ENCODE peak calls at places on chromosomes 5 and 9, in four cellular contexts. H, B, R and Q are unnamed samples.

GRCh38 chr5:74579215-74579614 is 61.3 kb downstream of the ENC1 start:
- DNase-seq in H (no peak), B (no peak), R (peak; percentile 68), Q (no peak)

GRCh38 chr9:115085773-115086377 is 32.1 kb downstream of the TNC start:
- DNase-seq in H (no peak), B (no peak), R (no peak), Q (no peak)

GRCh38 chr9:82456621-82457020 is 468.0 kb downstream of the SPATA31D1 start:
- DNase-seq in H (no peak), B (no peak), R (no peak), Q (no peak)

GRCh38 chr9:108363321-108363720 is 492.5 kb downstream of the ACTL7B start:
- DNase-seq in H (no peak), B (no peak), R (no peak), Q (no peak)

GRCh38 chr9:131276107-131276888 is at the start of gene FAM78A:
- DNase-seq in H (no peak), B (no peak), R (peak; percentile 90), Q (no peak)

GRCh38 chr5:1105350-1106265 is 6.3 kb downstream of the SLC12A7 start:
- DNase-seq in H (peak; percentile 93), B (no peak), R (peak; percentile 92), Q (no peak)

GRCh38 chr5:158451983-158452710 is 593.2 kb upstream of the CLINT1 start:
- DNase-seq in H (no peak), B (no peak), R (no peak), Q (no peak)

GRCh38 chr5:141958113-141958512 is at the start of gene PCDH12:
- DNase-seq in H (no peak), B (no peak), R (no peak), Q (no peak)

GRCh38 chr9:120861935-120862334 is 15.1 kb downstream of the PHF19 start:
- DNase-seq in H (no peak), B (no peak), R (no peak), Q (no peak)

GRCh38 chr9:83304686-83305085 is 233.5 kb downstream of the FRMD3 start:
- DNase-seq in H (no peak), B (no peak), R (no peak), Q (no peak)

GRCh38 chr9:37938121-37938906 is 34.4 kb upstream of the SLC25A51 start:
- DNase-seq in H (no peak), B (no peak), R (peak; percentile 32), Q (no peak)

GRCh38 chr5:159887050-159887449 is 29.2 kb upstream of the ADRA1B start:
- DNase-seq in H (no peak), B (no peak), R (no peak), Q (no peak)

GRCh38 chr5:134571703-134572405 is 46.4 kb downstream of the JADE2 start:
- DNase-seq in H (no peak), B (no peak), R (no peak), Q (no peak)

GRCh38 chr9:91282292-91282691 is 79.4 kb downstream of the AUH start:
- DNase-seq in H (peak; percentile 3), B (no peak), R (no peak), Q (no peak)

GRCh38 chr5:138138949-138139775 is at the start of gene NME5:
- DNase-seq in H (no peak), B (peak; percentile 48), R (no peak), Q (no peak)

GRCh38 chr5:76298852-76299251 is 104.2 kb upstream of the IQGAP2 start:
- DNase-seq in H (no peak), B (no peak), R (no peak), Q (no peak)

GRCh38 chr5:122967085-122967484 is 69.4 kb downstream of the PPIC start:
- DNase-seq in H (no peak), B (no peak), R (no peak), Q (no peak)

GRCh38 chr5:130720355-130720754 is 444.7 kb downstream of the HINT1 start:
- DNase-seq in H (peak; percentile 39), B (peak; percentile 45), R (peak; percentile 1), Q (no peak)

GRCh38 chr9:88574993-88575392 is 40.0 kb downstream of the NXNL2 start:
- DNase-seq in H (no peak), B (no peak), R (peak; percentile 4), Q (no peak)

GRCh38 chr9:101705135-101705661 is 33.2 kb downstream of the GRIN3A start:
- DNase-seq in H (no peak), B (no peak), R (no peak), Q (no peak)

GRCh38 chr5:149256451-149256850 is 15.2 kb upstream of the AFAP1L1 start:
- DNase-seq in H (no peak), B (no peak), R (no peak), Q (no peak)

GRCh38 chr9:101458955-101459631 is 23.5 kb upstream of the ALDOB start:
- DNase-seq in H (peak; percentile 86), B (peak; percentile 79), R (peak; percentile 70), Q (peak; percentile 55)

GRCh38 chr9:127567898-127568617 is 44.0 kb upstream of the STXBP1 start:
- DNase-seq in H (no peak), B (no peak), R (peak; percentile 50), Q (no peak)

GRCh38 chr9:114677418-114677817 is 4.6 kb downstream of the TEX48 start:
- DNase-seq in H (peak; percentile 41), B (peak; percentile 61), R (peak; percentile 78), Q (no peak)

GRCh38 chr9:98230354-98230753 is 25.1 kb downstream of the TBC1D2 start:
- DNase-seq in H (no peak), B (no peak), R (no peak), Q (no peak)

GRCh38 chr5:102815560-102816324 is 60.6 kb downstream of the PAM start:
- DNase-seq in H (no peak), B (no peak), R (no peak), Q (no peak)

GRCh38 chr5:147860641-147861025 is 17.9 kb upstream of the SCGB3A2 start:
- DNase-seq in H (no peak), B (no peak), R (no peak), Q (no peak)

GRCh38 chr5:143837306-143837848 is 25.4 kb downstream of the HMHB1 start:
- DNase-seq in H (no peak), B (no peak), R (no peak), Q (no peak)

GRCh38 chr5:14414615-14415515 is 166.7 kb upstream of the OTULINL start:
- DNase-seq in H (no peak), B (no peak), R (no peak), Q (no peak)

GRCh38 chr5:147547730-147548129 is 37.9 kb upstream of the DPYSL3 start:
- DNase-seq in H (no peak), B (no peak), R (no peak), Q (no peak)

GRCh38 chr5:138077064-138077696 is 6.7 kb upstream of the WNT8A start:
- DNase-seq in H (peak; percentile 61), B (peak; percentile 62), R (peak; percentile 73), Q (peak; percentile 66)

GRCh38 chr5:151063136-151063544 is 17.7 kb downstream of the TNIP1 start:
- DNase-seq in H (peak; percentile 12), B (no peak), R (peak; percentile 69), Q (no peak)
- TF ChIP-seq POLR2AphosphoS5 in H (no peak), B (peak; percentile 26), R (no peak), Q (no peak)

DNA sequence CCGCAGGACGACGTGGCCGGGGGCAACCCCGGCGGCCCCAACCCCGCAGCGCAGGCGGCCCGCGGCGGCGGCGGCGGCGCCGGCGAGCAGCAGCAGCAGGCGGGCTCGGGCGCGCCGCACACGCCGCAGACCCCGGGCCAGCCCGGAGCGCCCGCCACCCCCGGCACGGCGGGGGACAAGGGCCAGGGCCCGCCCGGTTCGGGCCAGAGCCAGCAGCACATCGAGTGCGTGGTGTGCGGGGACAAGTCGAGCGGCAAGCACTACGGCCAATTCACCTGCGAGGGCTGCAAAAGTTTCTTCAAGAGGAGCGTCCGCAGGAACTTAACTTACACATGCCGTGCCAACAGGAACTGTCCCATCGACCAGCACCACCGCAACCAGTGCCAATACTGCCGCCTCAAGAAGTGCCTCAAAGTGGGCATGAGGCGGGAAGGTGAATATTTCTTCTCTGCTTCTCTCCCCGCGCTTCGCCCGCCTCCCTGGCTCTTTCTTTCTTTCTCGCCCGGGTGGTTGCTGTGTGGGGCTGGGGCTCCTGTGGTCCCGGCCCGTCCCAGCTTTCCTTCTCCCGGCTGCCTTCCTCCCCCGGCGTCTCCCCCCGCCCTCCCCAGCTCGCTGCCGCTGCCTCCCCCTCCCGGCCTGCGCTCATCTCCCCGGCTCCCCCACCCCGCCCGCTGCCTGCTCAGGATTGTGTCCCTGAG is 2.2 kb downstream of the NR2F1 start:
- DNase-seq in H (no peak), B (no peak), R (no peak), Q (no peak)
- TF ChIP-seq TCF7L2 in H (no peak), B (no peak), R (no peak), Q (no peak)

GRCh38 chr9:35035851-35036701 is 36.3 kb downstream of the VCP start:
- DNase-seq in H (no peak), B (no peak), R (no peak), Q (no peak)
- TF ChIP-seq POLR2AphosphoS5 in H (no peak), B (no peak), R (no peak), Q (no peak)

GRCh38 chr9:86822006-86822405 is 125.3 kb downstream of the GAS1 start:
- DNase-seq in H (no peak), B (no peak), R (no peak), Q (no peak)

GRCh38 chr9:86821011-86821845 is 126.1 kb downstream of the GAS1 start:
- DNase-seq in H (no peak), B (no peak), R (no peak), Q (no peak)

GRCh38 chr9:86816868-86817267 is 130.4 kb downstream of the GAS1 start:
- DNase-seq in H (no peak), B (no peak), R (no peak), Q (no peak)

GRCh38 chr9:86818636-86819035 is 128.7 kb downstream of the GAS1 start:
- DNase-seq in H (no peak), B (no peak), R (no peak), Q (no peak)

DNA sequence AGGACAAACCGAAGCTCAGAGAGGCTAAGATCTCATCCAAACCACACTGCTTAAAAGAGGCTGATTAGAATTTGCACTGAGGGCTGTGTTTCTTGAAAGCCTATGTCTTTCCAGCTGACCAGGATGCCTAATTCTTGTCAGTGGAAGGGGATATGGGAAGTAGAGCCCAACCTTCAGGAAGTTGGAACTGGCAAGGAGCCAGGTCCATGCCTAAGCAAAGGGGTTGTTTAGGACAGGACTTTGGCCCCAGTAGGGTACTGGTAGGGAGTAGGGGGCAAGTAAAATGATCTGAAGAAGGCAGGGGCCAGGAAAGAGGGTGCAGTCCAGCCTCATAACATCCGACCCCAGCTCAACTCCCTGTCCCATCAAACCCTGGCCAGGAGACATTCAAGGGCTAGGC is 130.9 kb downstream of the GAS1 start:
- DNase-seq in H (no peak), B (no peak), R (no peak), Q (no peak)
- TF ChIP-seq TCF7L2 in H (no peak), B (no peak), R (no peak), Q (no peak)